ENCODE peak calls at places on chromosome 7, in five cellular contexts. Z, P, C, M and U are unnamed samples.

GRCh38 chr7:27141591-27142561 is 1.6 kb downstream of the HOXA5 start:
- DNase-seq in Z (no peak), P (no peak), C (no peak), M (no peak), U (no peak)

GRCh38 chr7:100799037-100799896 is 28.1 kb downstream of the EPHB4 start:
- DNase-seq in Z (peak), P (peak), C (no peak), M (peak), U (no peak)

GRCh38 chr7:73999664-74000420 is 28.1 kb upstream of the ELN start:
- DNase-seq in Z (no peak), P (peak), C (no peak), M (no peak), U (no peak)

GRCh38 chr7:102859084-102859798 is 53.6 kb upstream of the LRRC17 start:
- DNase-seq in Z (no peak), P (no peak), C (no peak), M (no peak), U (no peak)

GRCh38 chr7:127884066-127884559 is 147.1 kb downstream of the LRRC4 start:
- DNase-seq in Z (no peak), P (no peak), C (no peak), M (no peak), U (no peak)

GRCh38 chr7:98651760-98652159 is 34.7 kb downstream of the NPTX2 start:
- DNase-seq in Z (no peak), P (no peak), C (no peak), M (no peak), U (no peak)

GRCh38 chr7:22597845-22598244 is 97.9 kb upstream of the STEAP1B start:
- DNase-seq in Z (no peak), P (peak), C (no peak), M (no peak), U (peak)

GRCh38 chr7:128735433-128735832 is 3.7 kb upstream of the CALU start:
- DNase-seq in Z (no peak), P (no peak), C (no peak), M (no peak), U (no peak)

GRCh38 chr7:50262916-50263690 is 41.4 kb upstream of the IKZF1 start:
- DNase-seq in Z (peak), P (no peak), C (no peak), M (no peak), U (no peak)

GRCh38 chr7:39465055-39465929 is 100.9 kb upstream of the YAE1 start:
- DNase-seq in Z (peak), P (peak), C (peak), M (peak), U (peak)

GRCh38 chr7:139574618-139575337 is 51.3 kb downstream of the CLEC2L start:
- DNase-seq in Z (no peak), P (no peak), C (no peak), M (no peak), U (no peak)

GRCh38 chr7:100728196-100728595 is 5.2 kb upstream of the ZAN start:
- DNase-seq in Z (no peak), P (no peak), C (no peak), M (no peak), U (no peak)

GRCh38 chr7:135976312-135977019 is 693 bp downstream of the MTPN start:
- DNase-seq in Z (peak), P (peak), C (peak), M (no peak), U (no peak)

GRCh38 chr7:39421251-39421650 is 145.0 kb upstream of the YAE1 start:
- DNase-seq in Z (no peak), P (no peak), C (no peak), M (no peak), U (no peak)

GRCh38 chr7:157477550-157478212 is 140.9 kb downstream of the DNAJB6 start:
- DNase-seq in Z (no peak), P (no peak), C (no peak), M (no peak), U (no peak)

GRCh38 chr7:107118109-107118900 is 50.5 kb upstream of the HBP1 start:
- DNase-seq in Z (no peak), P (peak), C (no peak), M (no peak), U (no peak)

GRCh38 chr7:117132385-117133120 is 179.3 kb downstream of the ST7 start:
- DNase-seq in Z (no peak), P (peak), C (peak), M (no peak), U (peak)

GRCh38 chr7:138459300-138460175 is 521 bp upstream of the TRIM24 start:
- DNase-seq in Z (no peak), P (no peak), C (peak), M (peak), U (peak)

GRCh38 chr7:146681487-146681886 is 564.9 kb downstream of the CNTNAP2 start:
- DNase-seq in Z (no peak), P (no peak), C (no peak), M (no peak), U (no peak)

GRCh38 chr7:100087055-100087750 is 1.6 kb upstream of the COPS6 start:
- DNase-seq in Z (no peak), P (peak), C (no peak), M (no peak), U (peak)

GRCh38 chr7:30503273-30504212 is 1.1 kb downstream of the GGCT start:
- DNase-seq in Z (peak), P (no peak), C (no peak), M (no peak), U (no peak)
- H2AFZ ChIP-seq in Z (peak), P (peak), C (no peak), M (peak), U (peak)

GRCh38 chr7:16744518-16745250 is 8.9 kb upstream of the TSPAN13 start:
- DNase-seq in Z (no peak), P (no peak), C (no peak), M (no peak), U (no peak)
- H3K4me2 ChIP-seq in Z (no peak), P (no peak), C (no peak), M (no peak), U (no peak)

GRCh38 chr7:7772385-7772784 is 54.0 kb upstream of the RPA3 start:
- DNase-seq in Z (peak), P (peak), C (no peak), M (no peak), U (peak)

GRCh38 chr7:7770228-7770627 is 51.8 kb upstream of the RPA3 start:
- DNase-seq in Z (no peak), P (peak), C (no peak), M (no peak), U (no peak)

GRCh38 chr7:7771452-7771851 is 53.0 kb upstream of the RPA3 start:
- DNase-seq in Z (no peak), P (peak), C (no peak), M (no peak), U (no peak)

GRCh38 chr7:7769712-7770111 is 51.3 kb upstream of the RPA3 start:
- DNase-seq in Z (no peak), P (no peak), C (no peak), M (no peak), U (no peak)

DNA sequence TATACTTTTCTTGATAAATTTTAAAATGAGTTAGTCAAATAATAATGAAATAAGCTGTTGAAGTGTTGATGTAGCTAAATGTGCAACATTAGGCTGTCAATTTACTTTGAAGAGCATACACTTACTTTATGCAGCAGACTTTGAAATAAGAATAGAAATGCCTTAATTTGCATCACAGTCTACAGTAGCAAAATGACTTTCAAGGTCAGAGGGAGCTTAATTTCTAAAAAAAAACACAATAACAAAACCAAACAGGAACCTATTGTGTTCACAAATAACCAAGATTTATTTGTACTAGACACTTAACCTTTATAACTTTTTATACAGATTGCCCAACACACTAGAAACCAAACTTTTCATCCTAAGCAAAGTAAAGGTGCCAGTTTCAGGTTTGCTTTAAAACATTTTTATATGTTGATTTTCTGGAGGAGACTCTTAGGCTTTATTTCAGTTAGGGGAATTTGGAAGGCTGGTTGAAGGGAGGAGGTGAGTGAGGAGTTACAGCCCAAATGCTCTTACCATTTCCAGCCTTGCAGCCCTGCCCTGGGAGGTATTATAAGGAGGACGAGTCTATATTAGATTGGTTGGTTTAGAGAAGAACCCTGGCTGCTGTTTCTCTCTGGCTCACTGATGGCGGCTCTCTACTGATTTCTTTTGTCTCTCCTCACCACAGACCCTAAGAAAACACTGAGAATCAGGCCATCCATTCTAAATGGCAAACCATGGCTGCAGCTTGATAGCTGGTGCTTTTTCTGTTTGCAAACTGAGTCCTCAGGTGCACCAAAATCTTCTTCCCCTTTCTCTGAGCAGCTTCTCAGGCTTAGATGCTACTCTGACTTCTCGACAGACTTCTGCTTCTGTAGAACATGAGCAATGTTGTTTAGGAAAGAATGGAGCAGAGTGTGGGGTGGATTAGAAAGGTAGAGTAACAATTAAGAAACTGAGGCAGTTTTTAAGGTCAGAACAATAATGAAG is 55.2 kb upstream of the RPA3 start:
- DNase-seq in Z (peak), P (no peak), C (no peak), M (no peak), U (no peak)
- H2AFZ ChIP-seq in Z (peak), P (no peak), C (no peak), M (no peak), U (no peak)

DNA sequence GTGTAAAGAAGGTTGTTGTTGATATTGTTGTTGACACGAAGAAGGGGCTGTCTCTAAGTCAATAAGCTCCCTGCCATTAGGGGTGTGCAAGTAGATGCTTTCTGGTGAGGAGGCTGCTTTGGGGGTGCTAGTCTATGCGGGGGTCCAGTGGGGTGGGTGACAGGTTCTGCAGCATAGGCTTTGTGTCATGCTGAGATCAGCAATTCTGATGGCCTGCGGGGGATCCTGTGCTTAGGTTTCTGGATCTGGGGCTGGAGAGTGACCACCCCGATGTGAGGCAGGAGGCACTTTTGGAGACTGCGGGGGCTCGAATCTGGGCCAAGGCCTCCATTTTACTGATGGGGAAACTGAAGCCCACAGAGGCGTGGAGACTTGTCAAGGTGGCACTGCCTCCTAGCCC is 5.1 kb downstream of the AQP1 start:
- DNase-seq in Z (no peak), P (no peak), C (no peak), M (no peak), U (no peak)
- H3K4me2 ChIP-seq in Z (no peak), P (no peak), C (no peak), M (no peak), U (no peak)